ENCODE peak calls at places on chromosomes 3 and 15, in four cellular contexts. One of them, this sample, is unnamed.

GRCh38 chr15:91522609-91523332 is 330.7 kb upstream of the SLCO3A1 start:
- DNase-seq in mesenchymal stem cell: no peak
- DNase-seq in GOT3: no peak
- DNase-seq in iPS-NIHi11: no peak
- DNase-seq in this sample: no peak

GRCh38 chr3:43770426-43771103 is 79.8 kb downstream of the ABHD5 start:
- DNase-seq in mesenchymal stem cell: peak
- DNase-seq in GOT3: no peak
- DNase-seq in iPS-NIHi11: no peak
- DNase-seq in this sample: peak

GRCh38 chr15:77671274-77672056 is 38.8 kb upstream of the LINGO1 start:
- DNase-seq in mesenchymal stem cell: no peak
- DNase-seq in GOT3: no peak
- DNase-seq in iPS-NIHi11: no peak
- DNase-seq in this sample: no peak

GRCh38 chr15:80533934-80534333 is 129.8 kb downstream of the ARNT2 start:
- DNase-seq in mesenchymal stem cell: no peak
- DNase-seq in GOT3: no peak
- DNase-seq in iPS-NIHi11: no peak
- DNase-seq in this sample: no peak

GRCh38 chr3:120438216-120438615 is 12.6 kb downstream of the FSTL1 start:
- DNase-seq in mesenchymal stem cell: no peak
- DNase-seq in GOT3: no peak
- DNase-seq in iPS-NIHi11: no peak
- DNase-seq in this sample: no peak

GRCh38 chr15:101237161-101237775 is 14.6 kb downstream of the CHSY1 start:
- DNase-seq in mesenchymal stem cell: no peak
- DNase-seq in GOT3: no peak
- DNase-seq in iPS-NIHi11: no peak
- DNase-seq in this sample: no peak

GRCh38 chr15:101062471-101063171 is 143.5 kb downstream of the LRRK1 start:
- DNase-seq in mesenchymal stem cell: no peak
- DNase-seq in GOT3: no peak
- DNase-seq in iPS-NIHi11: no peak
- DNase-seq in this sample: no peak

GRCh38 chr3:11954312-11954934 is 49.8 kb upstream of the SYN2 start:
- DNase-seq in mesenchymal stem cell: no peak
- DNase-seq in GOT3: no peak
- DNase-seq in iPS-NIHi11: no peak
- DNase-seq in this sample: no peak

GRCh38 chr15:68175527-68175926 is 29.6 kb downstream of the CALML4 start:
- DNase-seq in mesenchymal stem cell: no peak
- DNase-seq in GOT3: no peak
- DNase-seq in iPS-NIHi11: no peak
- DNase-seq in this sample: no peak

GRCh38 chr15:69065981-69066645 is 51.6 kb downstream of the NOX5 start:
- DNase-seq in mesenchymal stem cell: no peak
- DNase-seq in GOT3: no peak
- DNase-seq in iPS-NIHi11: no peak
- DNase-seq in this sample: no peak

GRCh38 chr3:177338697-177339219 is 141.5 kb upstream of the TBL1XR1 start:
- DNase-seq in mesenchymal stem cell: peak
- DNase-seq in GOT3: no peak
- DNase-seq in iPS-NIHi11: no peak
- DNase-seq in this sample: no peak

GRCh38 chr3:39147711-39148115 is 5.7 kb downstream of the CSRNP1 start:
- DNase-seq in mesenchymal stem cell: no peak
- DNase-seq in GOT3: no peak
- DNase-seq in iPS-NIHi11: no peak
- DNase-seq in this sample: peak

GRCh38 chr3:106447902-106448301 is 579.1 kb upstream of the CBLB start:
- DNase-seq in mesenchymal stem cell: no peak
- DNase-seq in GOT3: no peak
- DNase-seq in iPS-NIHi11: no peak
- DNase-seq in this sample: no peak

GRCh38 chr3:105700575-105700974 is 168.2 kb downstream of the CBLB start:
- DNase-seq in mesenchymal stem cell: no peak
- DNase-seq in GOT3: no peak
- DNase-seq in iPS-NIHi11: no peak
- DNase-seq in this sample: no peak

GRCh38 chr3:72174043-72174442 is 389.1 kb upstream of the PROK2 start:
- DNase-seq in mesenchymal stem cell: no peak
- DNase-seq in GOT3: no peak
- DNase-seq in iPS-NIHi11: no peak
- DNase-seq in this sample: no peak

GRCh38 chr3:124075758-124076157 is 83.8 kb upstream of the ROPN1 start:
- DNase-seq in mesenchymal stem cell: no peak
- DNase-seq in GOT3: no peak
- DNase-seq in iPS-NIHi11: no peak
- DNase-seq in this sample: no peak

GRCh38 chr3:66469220-66469640 is 31.6 kb downstream of the LRIG1 start:
- DNase-seq in mesenchymal stem cell: peak
- DNase-seq in GOT3: no peak
- DNase-seq in iPS-NIHi11: no peak
- DNase-seq in this sample: no peak

GRCh38 chr15:79721256-79721655 is 175.6 kb downstream of the MTHFS start:
- DNase-seq in mesenchymal stem cell: no peak
- DNase-seq in GOT3: no peak
- DNase-seq in iPS-NIHi11: no peak
- DNase-seq in this sample: no peak